ENCODE peak calls at places on chromosome 9, in five cellular contexts. K is A549, W is testis, P is brain microvascular endothelial cell, V is HFF-Myc. I is an unnamed sample.
A peak's percentile ranks its signal among the peaks of the same experiment; 100 is the strongest.

GRCh38 chr9:132472199-132472598 is 62.2 kb downstream of the CFAP77 start:
- DNase-seq in K (no peak), W (no peak), P (no peak), V (no peak), I (no peak)

GRCh38 chr9:77820293-77820954 is 172.3 kb upstream of the GNA14 start:
- DNase-seq in K (peak; percentile 67), W (no peak), P (peak; percentile 74), V (peak; percentile 12), I (no peak)

GRCh38 chr9:88645172-88645868 is 110.3 kb downstream of the NXNL2 start:
- DNase-seq in K (no peak), W (peak; percentile 30), P (no peak), V (no peak), I (no peak)

GRCh38 chr9:31608881-31609280 is 775.6 kb upstream of the ACO1 start:
- DNase-seq in K (no peak), W (no peak), P (no peak), V (no peak), I (no peak)

GRCh38 chr9:80994892-80995291 is 694.5 kb downstream of the TLE1 start:
- DNase-seq in K (no peak), W (no peak), P (peak; percentile 81), V (peak; percentile 3), I (no peak)

GRCh38 chr9:99190597-99191283 is 31.0 kb downstream of the ALG2 start:
- DNase-seq in K (no peak), W (no peak), P (no peak), V (no peak), I (no peak)

GRCh38 chr9:13860926-13861325 is 453.0 kb downstream of the NFIB start:
- DNase-seq in K (no peak), W (no peak), P (no peak), V (no peak), I (no peak)

GRCh38 chr9:16901589-16901988 is 31.1 kb upstream of the BNC2 start:
- DNase-seq in K (no peak), W (no peak), P (no peak), V (no peak), I (no peak)

GRCh38 chr9:20353931-20354652 is 268.2 kb downstream of the MLLT3 start:
- DNase-seq in K (no peak), W (no peak), P (no peak), V (no peak), I (no peak)

GRCh38 chr9:105132576-105132975 is 111.9 kb upstream of the SLC44A1 start:
- DNase-seq in K (peak; percentile 72), W (no peak), P (peak; percentile 90), V (no peak), I (no peak)

GRCh38 chr9:99003308-99003707 is 59.6 kb downstream of the COL15A1 start:
- DNase-seq in K (no peak), W (peak; percentile 5), P (no peak), V (no peak), I (no peak)

GRCh38 chr9:97555164-97555563 is 53.7 kb downstream of the TMOD1 start:
- DNase-seq in K (no peak), W (peak; percentile 83), P (no peak), V (no peak), I (no peak)

GRCh38 chr9:4638968-4639367 is 23.1 kb upstream of the PLPP6 start:
- DNase-seq in K (no peak), W (no peak), P (no peak), V (no peak), I (no peak)

GRCh38 chr9:109194157-109194556 is 27.1 kb upstream of the FRRS1L start:
- DNase-seq in K (no peak), W (no peak), P (peak; percentile 12), V (no peak), I (no peak)

GRCh38 chr9:100108572-100108971 is 9.5 kb downstream of the INVS start:
- DNase-seq in K (no peak), W (no peak), P (no peak), V (no peak), I (no peak)

GRCh38 chr9:32709871-32710270 is 73.5 kb upstream of the TMEM215 start:
- DNase-seq in K (no peak), W (no peak), P (no peak), V (no peak), I (no peak)

GRCh38 chr9:1332161-1332560 is 282.0 kb downstream of the DMRT2 start:
- DNase-seq in K (no peak), W (no peak), P (no peak), V (no peak), I (no peak)

GRCh38 chr9:76603448-76603895 is 144.5 kb downstream of the GCNT1 start:
- DNase-seq in K (no peak), W (no peak), P (no peak), V (no peak), I (no peak)

GRCh38 chr9:105047652-105048031 is 119.7 kb upstream of the ABCA1 start:
- DNase-seq in K (no peak), W (no peak), P (no peak), V (no peak), I (no peak)

GRCh38 chr9:12785251-12785880 is 10.5 kb downstream of the LURAP1L start:
- DNase-seq in K (peak; percentile 86), W (no peak), P (peak; percentile 24), V (no peak), I (no peak)

GRCh38 chr9:69637801-69638200 is 34.4 kb downstream of the APBA1 start:
- DNase-seq in K (no peak), W (no peak), P (peak; percentile 60), V (no peak), I (no peak)

GRCh38 chr9:79883073-79883645 is 311.4 kb downstream of the TLE4 start:
- DNase-seq in K (no peak), W (no peak), P (no peak), V (no peak), I (no peak)

GRCh38 chr9:95606951-95607350 is 90.2 kb upstream of the PTCH1 start:
- DNase-seq in K (no peak), W (no peak), P (no peak), V (no peak), I (no peak)

GRCh38 chr9:137376386-137376785 is 46.6 kb downstream of the EXD3 start:
- DNase-seq in K (no peak), W (no peak), P (no peak), V (no peak), I (no peak)

GRCh38 chr9:117704024-117704575 is at the start of gene TLR4:
- DNase-seq in K (no peak), W (peak; percentile 59), P (peak; percentile 84), V (peak; percentile 66), I (peak; percentile 45)

GRCh38 chr9:114516913-114517312 is 11.6 kb upstream of the WHRN start:
- DNase-seq in K (no peak), W (no peak), P (peak; percentile 46), V (no peak), I (no peak)

GRCh38 chr9:87445646-87446045 is 52.0 kb upstream of the DAPK1 start:
- DNase-seq in K (peak; percentile 53), W (peak; percentile 73), P (peak; percentile 37), V (no peak), I (peak; percentile 39)

DNA sequence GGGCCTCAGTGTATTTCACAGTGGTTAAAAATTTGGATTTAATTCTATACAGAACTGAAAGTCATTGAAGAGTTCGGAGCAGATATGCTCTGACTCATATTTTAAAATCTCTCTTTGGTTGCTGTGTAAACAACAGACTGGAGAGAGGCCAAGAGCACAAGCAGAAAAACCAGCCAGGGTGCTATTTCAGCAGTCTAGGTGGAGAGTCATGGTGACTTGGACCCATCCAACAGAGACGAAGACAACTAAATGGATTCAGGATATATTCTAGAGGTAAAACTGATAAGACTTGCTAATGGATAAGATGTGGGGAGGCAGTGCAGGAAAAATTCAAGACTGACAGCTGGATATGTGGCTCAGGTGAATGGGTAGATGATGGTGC is 168.9 kb downstream of the MAPKAP1 start:
- DNase-seq in K (peak; percentile 72), W (no peak), P (peak; percentile 91), V (no peak), I (no peak)
- H3K4me3 ChIP-seq in K (no peak overlapping the region), W (no peak overlapping the region), P (no peak overlapping the region), V (no peak overlapping the region), I (no peak overlapping the region)

GRCh38 chr9:120609636-120610035 is 29.7 kb upstream of the CDK5RAP2 start:
- DNase-seq in K (no peak), W (no peak), P (no peak), V (no peak), I (no peak)

GRCh38 chr9:120611690-120612068 is 31.7 kb upstream of the CDK5RAP2 start:
- DNase-seq in K (no peak), W (no peak), P (no peak), V (no peak), I (no peak)

GRCh38 chr9:120608421-120608820 is 28.5 kb upstream of the CDK5RAP2 start:
- DNase-seq in K (no peak), W (no peak), P (no peak), V (no peak), I (no peak)

GRCh38 chr9:120612218-120612617 is 32.3 kb upstream of the CDK5RAP2 start:
- DNase-seq in K (peak; percentile 45), W (no peak), P (no peak), V (no peak), I (no peak)

GRCh38 chr9:120610975-120611689 is 31.2 kb upstream of the CDK5RAP2 start:
- DNase-seq in K (peak; percentile 38), W (no peak), P (no peak), V (no peak), I (no peak)
- TF ChIP-seq CTCF in K (no peak), W (no peak), P (peak; percentile 25), V (no peak), I (peak; percentile 19)

DNA sequence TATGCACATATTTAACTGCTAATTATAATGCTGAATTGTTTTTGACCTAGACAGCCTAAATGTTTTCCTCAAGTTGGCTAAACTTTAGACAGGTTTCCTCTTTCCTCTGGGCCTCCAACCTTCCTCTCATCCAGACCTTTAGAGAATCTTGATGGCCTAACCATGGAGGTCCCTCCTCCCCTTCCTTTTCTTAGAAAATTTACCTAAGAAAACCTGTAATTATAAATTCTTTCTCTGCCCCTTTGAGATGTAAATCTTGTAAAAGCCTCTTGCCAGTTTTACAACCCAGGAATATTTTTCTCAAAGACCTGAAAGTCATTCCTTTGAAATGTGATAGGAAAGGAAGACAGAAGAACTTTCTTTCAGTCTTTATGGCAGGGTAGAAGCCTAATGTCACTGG is 1752.6 kb upstream of the C9orf72 start:
- DNase-seq in K (no peak), W (no peak), P (no peak), V (no peak), I (no peak)
- H3K4me3 ChIP-seq in K (no peak overlapping the region), W (no peak overlapping the region), P (no peak overlapping the region), V (no peak overlapping the region), I (no peak overlapping the region)

DNA sequence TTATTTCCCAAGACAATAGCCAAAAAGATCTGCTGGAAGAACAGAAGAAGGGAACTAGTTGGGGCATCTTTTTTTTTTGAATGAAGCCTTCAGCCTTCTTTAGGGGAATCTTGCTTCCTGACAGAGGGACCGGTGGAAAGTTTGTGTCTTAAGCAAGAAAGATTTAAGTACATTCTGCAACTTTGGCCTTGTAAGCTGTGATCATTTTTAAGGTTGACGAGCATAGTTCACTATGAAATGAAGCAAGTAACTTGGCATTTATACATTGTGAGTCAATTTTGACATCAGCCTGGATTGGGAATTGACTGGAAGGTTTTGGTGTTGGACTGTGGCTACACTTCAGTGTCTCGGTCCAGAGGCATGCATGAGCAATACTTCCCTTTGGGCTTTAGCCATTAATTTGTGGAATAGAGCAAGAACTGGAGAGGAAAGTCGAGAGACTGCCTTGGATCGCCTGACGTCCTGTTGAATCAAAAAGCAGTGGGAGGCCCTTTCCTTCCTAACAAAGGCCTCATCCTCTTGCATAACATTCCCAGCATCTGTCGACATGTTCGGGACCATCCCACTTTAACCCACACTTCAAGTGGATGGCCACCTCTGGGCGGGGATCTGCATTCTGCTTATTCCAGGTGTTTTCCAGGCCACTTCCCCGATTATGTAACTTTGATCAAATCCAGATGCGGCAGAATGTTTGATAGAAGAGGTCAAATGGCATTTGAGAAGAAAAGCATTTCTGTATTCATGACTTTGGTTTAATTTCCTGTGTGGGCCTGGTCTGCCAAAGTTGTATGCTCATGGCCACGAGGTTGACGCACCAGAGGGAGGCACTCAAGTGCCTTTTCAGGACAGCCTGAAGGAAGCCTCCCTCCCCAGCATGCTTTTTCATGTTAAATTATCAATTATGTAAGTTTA is 12.5 kb downstream of the ABL1 start:
- DNase-seq in K (peak; percentile 87), W (peak; percentile 58), P (peak; percentile 97), V (peak; percentile 96), I (no peak)
- TF ChIP-seq CTCF in K (peak; percentile 19), W (no peak), P (peak; percentile 56), V (peak; percentile 48), I (no peak)